ENCODE peak calls at places on chromosome 10, in seven cellular contexts. A is BE2C, E is transverse colon, Y is PC-9, Q is activated B cell treated with CpG ODN at 0.5 μM for 24 hours, B is cardiac muscle cell, V is AG10803. Z is an unnamed sample.

GRCh38 chr10:813286-813685 is 118.2 kb downstream of the LARP4B start:
- DNase-seq in A (no peak), E (no peak), Y (no peak), Q (no peak), B (no peak), V (no peak), Z (no peak)

GRCh38 chr10:119211176-119211575 is 3.8 kb downstream of the GRK5 start:
- DNase-seq in A (no peak), E (no peak), Y (no peak), Q (no peak), B (no peak), V (peak; percentile 83), Z (no peak)

GRCh38 chr10:119505588-119506315 is 36.8 kb downstream of the RGS10 start:
- DNase-seq in A (no peak), E (no peak), Y (no peak), Q (no peak), B (no peak), V (no peak), Z (no peak)

GRCh38 chr10:11050301-11051000 is 32.8 kb downstream of the CELF2 start:
- DNase-seq in A (no peak), E (no peak), Y (no peak), Q (no peak), B (no peak), V (no peak), Z (no peak)

GRCh38 chr10:50917486-50917885 is 32.1 kb upstream of the A1CF start:
- DNase-seq in A (no peak), E (no peak), Y (no peak), Q (no peak), B (no peak), V (peak; percentile 75), Z (no peak)

GRCh38 chr10:131858583-131859340 is 42.0 kb upstream of the PPP2R2D start:
- DNase-seq in A (peak; percentile 2), E (no peak), Y (no peak), Q (no peak), B (no peak), V (no peak), Z (no peak)

GRCh38 chr10:15684768-15685167 is 35.0 kb downstream of the ITGA8 start:
- DNase-seq in A (no peak), E (no peak), Y (no peak), Q (no peak), B (no peak), V (no peak), Z (no peak)

GRCh38 chr10:124153601-124153930 is 60.2 kb upstream of the CHST15 start:
- DNase-seq in A (no peak), E (no peak), Y (no peak), Q (no peak), B (no peak), V (no peak), Z (no peak)

GRCh38 chr10:118343115-118343514 is 991 bp upstream of the FAM204A start:
- DNase-seq in A (no peak), E (no peak), Y (no peak), Q (no peak), B (no peak), V (peak; percentile 37), Z (no peak)

GRCh38 chr10:119782981-119783664 is 57.3 kb downstream of the INPP5F start:
- DNase-seq in A (no peak), E (no peak), Y (no peak), Q (no peak), B (no peak), V (peak; percentile 59), Z (no peak)

GRCh38 chr10:131070856-131071255 is 240.7 kb downstream of the TCERG1L start:
- DNase-seq in A (no peak), E (no peak), Y (no peak), Q (no peak), B (no peak), V (no peak), Z (peak; percentile 39)

GRCh38 chr10:119770928-119771327 is 45.1 kb downstream of the INPP5F start:
- DNase-seq in A (no peak), E (no peak), Y (no peak), Q (no peak), B (no peak), V (peak; percentile 48), Z (no peak)

GRCh38 chr10:109207361-109207760 is 716.0 kb downstream of the XPNPEP1 start:
- DNase-seq in A (no peak), E (no peak), Y (no peak), Q (no peak), B (no peak), V (no peak), Z (no peak)

GRCh38 chr10:130742936-130743675 is 568.4 kb downstream of the TCERG1L start:
- DNase-seq in A (no peak), E (no peak), Y (no peak), Q (no peak), B (no peak), V (no peak), Z (no peak)

GRCh38 chr10:113045155-113046055 is 95.4 kb downstream of the TCF7L2 start:
- DNase-seq in A (no peak), E (no peak), Y (peak; percentile 76), Q (no peak), B (no peak), V (peak; percentile 88), Z (peak; percentile 46)

GRCh38 chr10:104293781-104294321 is 24.9 kb downstream of the GSTO2 start:
- DNase-seq in A (no peak), E (no peak), Y (no peak), Q (no peak), B (no peak), V (no peak), Z (no peak)
- TF ChIP-seq CTCF in A (no peak), E (no peak), Y (no peak), Q (no peak), B (no peak), V (no peak), Z (no peak)

DNA sequence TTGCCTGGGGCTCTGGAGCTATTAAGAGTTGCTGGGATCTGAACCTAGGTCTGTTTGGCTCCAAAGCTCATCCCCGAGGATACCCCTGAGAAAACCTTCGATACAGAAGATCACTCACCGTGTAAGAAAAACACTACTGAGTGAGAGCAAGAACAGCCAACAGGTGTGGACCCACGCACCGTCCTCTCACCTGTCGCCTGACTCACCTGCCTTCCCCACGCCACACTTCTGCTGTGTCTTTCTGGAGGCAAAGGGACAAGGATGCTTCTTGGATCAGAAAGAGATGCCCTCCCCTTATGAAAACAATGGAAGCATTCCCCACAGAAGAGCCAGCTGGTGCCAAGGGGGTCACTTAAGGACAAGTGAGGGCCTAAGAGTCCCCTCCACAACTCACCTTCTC is 46.7 kb downstream of the COL13A1 start:
- DNase-seq in A (no peak), E (no peak), Y (no peak), Q (no peak), B (no peak), V (no peak), Z (no peak)
- TF ChIP-seq CTCF in A (no peak), E (no peak), Y (no peak), Q (no peak), B (no peak), V (no peak), Z (no peak)

GRCh38 chr10:23157691-23158369 is 34.3 kb upstream of the PTF1A start:
- DNase-seq in A (peak; percentile 53), E (no peak), Y (no peak), Q (no peak), B (peak; percentile 53), V (peak; percentile 43), Z (no peak)
- TF ChIP-seq CTCF in A (peak; percentile 38), E (no peak), Y (no peak), Q (no peak), B (no peak), V (peak; percentile 49), Z (no peak)

GRCh38 chr10:102918817-102919236 is 733 bp downstream of the CNNM2 start:
- DNase-seq in A (peak; percentile 11), E (peak; percentile 30), Y (no peak), Q (no peak), B (no peak), V (no peak), Z (no peak)
- TF ChIP-seq CTCF in A (no peak), E (no peak), Y (no peak), Q (no peak), B (no peak), V (no peak), Z (no peak)

GRCh38 chr10:66748217-66748616 is 177.6 kb upstream of the LRRTM3 start:
- DNase-seq in A (no peak), E (no peak), Y (no peak), Q (no peak), B (no peak), V (no peak), Z (no peak)
- TF ChIP-seq CTCF in A (no peak), E (no peak), Y (no peak), Q (no peak), B (no peak), V (no peak), Z (no peak)

GRCh38 chr10:48457949-48458661 is 146.8 kb downstream of the ARHGAP22 start:
- DNase-seq in A (peak; percentile 4), E (no peak), Y (no peak), Q (peak; percentile 4), B (no peak), V (no peak), Z (no peak)
- TF ChIP-seq CTCF in A (no peak), E (no peak), Y (no peak), Q (no peak), B (no peak), V (no peak), Z (no peak)

GRCh38 chr10:75652136-75652535 is 220.7 kb downstream of the LRMDA start:
- DNase-seq in A (no peak), E (no peak), Y (no peak), Q (no peak), B (no peak), V (no peak), Z (no peak)

GRCh38 chr10:75650648-75651047 is 219.2 kb downstream of the LRMDA start:
- DNase-seq in A (no peak), E (no peak), Y (no peak), Q (no peak), B (no peak), V (no peak), Z (no peak)

GRCh38 chr10:75648854-75649253 is 217.4 kb downstream of the LRMDA start:
- DNase-seq in A (no peak), E (no peak), Y (no peak), Q (no peak), B (no peak), V (no peak), Z (no peak)

GRCh38 chr10:75653761-75654160 is 222.3 kb downstream of the LRMDA start:
- DNase-seq in A (no peak), E (no peak), Y (peak; percentile 56), Q (no peak), B (no peak), V (no peak), Z (no peak)

DNA sequence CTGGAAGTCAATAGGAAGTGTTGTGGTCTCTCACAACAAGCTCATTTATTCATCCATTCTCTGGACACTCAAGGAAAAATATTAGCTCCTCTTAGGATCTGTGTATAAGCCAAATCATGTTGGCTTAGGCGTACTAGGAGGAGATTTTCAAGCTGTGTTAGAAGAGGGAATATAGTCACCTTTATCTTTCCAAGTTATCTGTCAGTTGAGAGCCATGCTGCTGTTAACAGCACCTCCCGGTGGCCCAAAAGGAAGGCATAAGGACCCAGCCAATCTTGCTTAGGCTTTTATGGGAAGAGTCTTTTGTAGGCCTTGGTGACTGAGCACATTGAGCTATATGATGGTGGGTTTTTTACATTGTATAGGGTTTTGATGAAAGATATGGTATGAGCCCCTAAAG is 220.0 kb downstream of the LRMDA start:
- DNase-seq in A (peak; percentile 19), E (peak; percentile 49), Y (no peak), Q (no peak), B (no peak), V (peak; percentile 21), Z (no peak)
- TF ChIP-seq CTCF in A (peak; percentile 45), E (peak; percentile 14), Y (peak; percentile 33), Q (no peak), B (no peak), V (peak; percentile 28), Z (no peak)